ENCODE peak calls at places on chromosomes 13 and 19, in four cellular contexts. D is ELR, G is nephron progenitor cell, K is ecto neural progenitor cell. R is an unnamed sample.

GRCh38 chr19:7888145-7888825 is at the start of gene LRRC8E:
- DNase-seq in D (peak), G (peak), K (peak), R (peak)

GRCh38 chr19:1465191-1466016 is 13.6 kb downstream of the C19orf25 start:
- DNase-seq in D (peak), G (peak), K (peak), R (peak)

GRCh38 chr13:50916701-50917184 is 7.2 kb downstream of the RNASEH2B start:
- DNase-seq in D (no peak), G (no peak), K (no peak), R (no peak)

GRCh38 chr19:38842439-38843174 is 7.2 kb downstream of the HNRNPL start:
- DNase-seq in D (no peak), G (no peak), K (no peak), R (no peak)

GRCh38 chr13:74246398-74246975 is 112.3 kb upstream of the KLF12 start:
- DNase-seq in D (no peak), G (no peak), K (no peak), R (no peak)

GRCh38 chr19:12782174-12782423 is 6.7 kb upstream of the HOOK2 start:
- DNase-seq in D (no peak), G (no peak), K (peak), R (no peak)

GRCh38 chr13:35978607-35979316 is 152.4 kb downstream of the DCLK1 start:
- DNase-seq in D (peak), G (peak), K (no peak), R (peak)

GRCh38 chr13:43180837-43181236 is 157.5 kb downstream of the DNAJC15 start:
- DNase-seq in D (no peak), G (no peak), K (no peak), R (no peak)

GRCh38 chr13:114024603-114025431 is 50.9 kb upstream of the C13orf46 start:
- DNase-seq in D (no peak), G (no peak), K (no peak), R (no peak)

GRCh38 chr13:42574435-42575311 is 721 bp downstream of the TNFSF11 start:
- DNase-seq in D (no peak), G (peak), K (peak), R (no peak)

GRCh38 chr19:6287269-6287885 is 7.6 kb upstream of the MLLT1 start:
- DNase-seq in D (no peak), G (no peak), K (no peak), R (no peak)

GRCh38 chr19:10858204-10858828 is 10.1 kb downstream of the C19orf38 start:
- DNase-seq in D (peak), G (peak), K (peak), R (no peak)

GRCh38 chr13:42333613-42334328 is 61.8 kb downstream of the AKAP11 start:
- DNase-seq in D (peak), G (no peak), K (peak), R (peak)

GRCh38 chr13:46982856-46983582 is 86.2 kb upstream of the HTR2A start:
- DNase-seq in D (no peak), G (no peak), K (no peak), R (no peak)

GRCh38 chr19:17292301-17293074 is 10.7 kb downstream of the ABHD8 start:
- DNase-seq in D (peak), G (peak), K (peak), R (peak)

GRCh38 chr19:47374876-47375693 is 26.0 kb downstream of the DHX34 start:
- DNase-seq in D (no peak), G (no peak), K (no peak), R (no peak)

GRCh38 chr13:75685239-75685697 is 49.1 kb downstream of the LMO7 start:
- DNase-seq in D (peak), G (no peak), K (peak), R (peak)

GRCh38 chr19:49847731-49848696 is 2.9 kb upstream of the PTOV1 start:
- DNase-seq in D (peak), G (no peak), K (no peak), R (no peak)

GRCh38 chr13:106038752-106039151 is 496.7 kb downstream of the EFNB2 start:
- DNase-seq in D (peak), G (no peak), K (no peak), R (peak)

GRCh38 chr13:30027569-30028455 is 177.4 kb upstream of the UBL3 start:
- DNase-seq in D (no peak), G (no peak), K (no peak), R (no peak)

GRCh38 chr19:38163419-38164290 is 60.4 kb downstream of the DPF1 start:
- DNase-seq in D (no peak), G (no peak), K (no peak), R (no peak)

GRCh38 chr13:98182589-98182988 is 5.5 kb upstream of the RNF113B start:
- DNase-seq in D (no peak), G (no peak), K (no peak), R (no peak)

GRCh38 chr19:6238643-6239281 is 41.0 kb downstream of the MLLT1 start:
- DNase-seq in D (no peak), G (no peak), K (no peak), R (no peak)

GRCh38 chr13:57353831-57354230 is 186.8 kb downstream of the PRR20E start:
- DNase-seq in D (no peak), G (no peak), K (no peak), R (no peak)

GRCh38 chr13:26280822-26281221 is 26.9 kb downstream of the CDK8 start:
- DNase-seq in D (no peak), G (no peak), K (no peak), R (peak)

GRCh38 chr19:48196933-48197665 is 26.6 kb downstream of the ZSWIM9 start:
- DNase-seq in D (no peak), G (no peak), K (no peak), R (no peak)

GRCh38 chr13:112984954-112985802 is 16.2 kb downstream of the MCF2L start:
- DNase-seq in D (no peak), G (no peak), K (no peak), R (peak)

GRCh38 chr13:51280379-51280940 is 58.3 kb downstream of the FAM124A start:
- DNase-seq in D (no peak), G (no peak), K (no peak), R (no peak)

GRCh38 chr13:113589251-113589960 is 4.9 kb downstream of the TFDP1 start:
- DNase-seq in D (no peak), G (no peak), K (no peak), R (no peak)

GRCh38 chr13:35818577-35819165 is 312.5 kb downstream of the DCLK1 start:
- DNase-seq in D (peak), G (no peak), K (no peak), R (peak)

GRCh38 chr13:38361551-38362262 is 12.1 kb downstream of the UFM1 start:
- DNase-seq in D (no peak), G (no peak), K (no peak), R (no peak)

GRCh38 chr13:49046534-49046933 is 70.8 kb downstream of the FNDC3A start:
- DNase-seq in D (no peak), G (no peak), K (no peak), R (peak)

GRCh38 chr19:1408300-1409203 is 1.2 kb downstream of the DAZAP1 start:
- DNase-seq in D (peak), G (peak), K (peak), R (peak)